ENCODE peak calls at places on chromosomes 5 and 9, in four cellular contexts. Z, C, R and U are unnamed samples.
A peak's percentile ranks its signal among the peaks of the same experiment; 100 is the strongest.

GRCh38 chr9:33024126-33024965 is 727 bp upstream of the DNAJA1 start:
- DNase-seq in Z (no peak), C (peak; percentile 51), R (no peak), U (peak; percentile 40)

GRCh38 chr5:9239071-9239470 is 306.8 kb downstream of the SEMA5A start:
- DNase-seq in C (peak; percentile 21), R (no peak), Z (no peak), U (no peak)

GRCh38 chr9:88049677-88050307 is 75.5 kb upstream of the CDK20 start:
- DNase-seq in R (no peak), C (no peak), Z (no peak), U (no peak)

GRCh38 chr5:122602700-122603099 is 172.2 kb upstream of the SNX2 start:
- DNase-seq in Z (no peak), C (no peak), R (no peak), U (no peak)

GRCh38 chr9:16356196-16356765 is 514.2 kb downstream of the BNC2 start:
- DNase-seq in Z (no peak), R (no peak), C (no peak), U (no peak)

GRCh38 chr9:87678650-87679355 is 47.1 kb upstream of the CTSL start:
- DNase-seq in R (peak; percentile 45), C (peak; percentile 83), Z (peak; percentile 47), U (peak; percentile 78)

GRCh38 chr5:59557572-59557971 is 336.0 kb downstream of the PDE4D start:
- DNase-seq in C (no peak), R (no peak), Z (no peak), U (no peak)

GRCh38 chr5:126488362-126489065 is 65.3 kb downstream of the GRAMD2B start:
- DNase-seq in C (no peak), Z (no peak), R (no peak), U (no peak)

GRCh38 chr5:68420476-68421344 is 205.2 kb downstream of the PIK3R1 start:
- DNase-seq in C (no peak), Z (peak; percentile 35), R (no peak), U (no peak)

GRCh38 chr9:77019010-77019809 is at the start of gene FOXB2:
- DNase-seq in Z (no peak), R (no peak), C (no peak), U (no peak)

GRCh38 chr5:162473051-162473714 is 405.6 kb downstream of the GABRG2 start:
- DNase-seq in Z (no peak), R (no peak), C (no peak), U (no peak)

GRCh38 chr9:1979815-1980367 is 35.3 kb upstream of the SMARCA2 start:
- DNase-seq in Z (peak; percentile 14), C (peak; percentile 84), R (no peak), U (peak; percentile 75)

GRCh38 chr9:126398403-126399058 is 71.9 kb downstream of the MVB12B start:
- DNase-seq in R (peak; percentile 59), C (peak; percentile 44), Z (peak; percentile 79), U (peak; percentile 68)

GRCh38 chr9:80086386-80086785 is 514.6 kb downstream of the TLE4 start:
- DNase-seq in C (no peak), R (no peak), Z (no peak), U (no peak)

GRCh38 chr9:16289639-16290038 is 580.8 kb downstream of the BNC2 start:
- DNase-seq in C (peak; percentile 77), R (no peak), Z (no peak), U (no peak)